ENCODE peak calls at places on chromosomes 16 and 17, in six cellular contexts. Y is substantia nigra, I is iPS-NIHi11, M is NCI-H1092 treated with DMSO at 0.1 percent for 48 hours, K is breast epithelium, P is activated B cell treated with CpG ODN at 0.5 μM for 24 hours. Z is an unnamed sample.
A peak's percentile ranks its signal among the peaks of the same experiment; 100 is the strongest.

GRCh38 chr17:27618417-27618816 is 12.6 kb upstream of the LGALS9 start:
- DNase-seq in Y (no peak), I (no peak), M (no peak), K (no peak), P (no peak), Z (no peak)

GRCh38 chr16:65117701-65118448 is 4.0 kb downstream of the CDH11 start:
- DNase-seq in Y (peak; percentile 28), I (peak; percentile 66), M (peak; percentile 72), K (peak; percentile 60), P (no peak), Z (peak; percentile 91)

GRCh38 chr17:12622726-12623125 is 43.0 kb upstream of the MYOCD start:
- DNase-seq in Y (no peak), I (no peak), M (no peak), K (no peak), P (no peak), Z (no peak)

GRCh38 chr17:78966123-78966813 is 13.5 kb downstream of the LGALS3BP start:
- DNase-seq in Y (no peak), I (no peak), M (no peak), K (no peak), P (no peak), Z (no peak)

GRCh38 chr16:87203060-87203656 is 114.0 kb downstream of the C16orf95 start:
- DNase-seq in Y (no peak), I (peak; percentile 89), M (peak; percentile 49), K (no peak), P (no peak), Z (no peak)

GRCh38 chr17:15341385-15341849 is at the start of gene TEKT3:
- DNase-seq in Y (peak; percentile 37), I (peak; percentile 95), M (peak; percentile 35), K (peak; percentile 83), P (no peak), Z (peak; percentile 94)

GRCh38 chr16:83675136-83675535 is 132.6 kb upstream of the HSBP1 start:
- DNase-seq in Y (no peak), I (peak; percentile 26), M (no peak), K (no peak), P (no peak), Z (no peak)

GRCh38 chr17:6028294-6028693 is 41.9 kb upstream of the WSCD1 start:
- DNase-seq in Y (no peak), I (no peak), M (no peak), K (no peak), P (no peak), Z (no peak)

GRCh38 chr16:27326738-27327585 is 13.2 kb downstream of the IL4R start:
- DNase-seq in Y (no peak), I (peak; percentile 85), M (no peak), K (peak; percentile 91), P (no peak), Z (peak; percentile 98)

Z was measured in esophagus muscularis mucosa.